ENCODE peak calls at places on chromosome 4, in five cellular contexts. I is A549, Z is GM23338, P is HepG2, A is GM12878. S is an unnamed sample.

GRCh38 chr4:104493071-104493831 is 1.4 kb downstream of the CXXC4 start:
- DNase-seq in I (no peak), Z (no peak), P (no peak), A (no peak), S (no peak)

GRCh38 chr4:8742546-8742945 is 129.1 kb downstream of the HMX1 start:
- DNase-seq in I (no peak), Z (no peak), P (no peak), A (no peak), S (no peak)

GRCh38 chr4:26145212-26145611 is 175.6 kb upstream of the RBPJ start:
- DNase-seq in I (no peak), Z (no peak), P (peak; percentile 47), A (no peak), S (no peak)

GRCh38 chr4:80036306-80036705 is 36.7 kb downstream of the ANTXR2 start:
- DNase-seq in I (no peak), Z (no peak), P (no peak), A (no peak), S (no peak)

GRCh38 chr4:116027311-116027710 is 913.9 kb upstream of the NDST4 start:
- DNase-seq in I (no peak), Z (no peak), P (no peak), A (no peak), S (no peak)

GRCh38 chr4:1980561-1981041 is 28.2 kb downstream of the NELFA start:
- DNase-seq in I (no peak), Z (no peak), P (no peak), A (no peak), S (no peak)

GRCh38 chr4:1170805-1171305 is 1.5 kb downstream of the SPON2 start:
- DNase-seq in I (no peak), Z (no peak), P (no peak), A (no peak), S (no peak)

GRCh38 chr4:3607690-3608514 is 75.7 kb upstream of the LRPAP1 start:
- DNase-seq in I (no peak), Z (no peak), P (no peak), A (no peak), S (no peak)

GRCh38 chr4:74311696-74312313 is 3.5 kb downstream of the EPGN start:
- DNase-seq in I (peak; percentile 8), Z (peak; percentile 82), P (peak; percentile 46), A (peak; percentile 13), S (peak; percentile 67)

GRCh38 chr4:6180841-6181631 is 19.3 kb downstream of the JAKMIP1 start:
- DNase-seq in I (no peak), Z (no peak), P (no peak), A (peak; percentile 98), S (no peak)

GRCh38 chr4:17811078-17811603 is 362 bp downstream of the NCAPG start:
- DNase-seq in I (no peak), Z (no peak), P (no peak), A (no peak), S (no peak)

GRCh38 chr4:38188631-38189101 is 228.5 kb downstream of the PTTG2 start:
- DNase-seq in I (no peak), Z (no peak), P (no peak), A (no peak), S (no peak)

GRCh38 chr4:99062120-99062519 is 26.5 kb downstream of the ADH5 start:
- DNase-seq in I (no peak), Z (no peak), P (no peak), A (peak; percentile 9), S (no peak)

GRCh38 chr4:110830461-110830860 is 207.6 kb upstream of the PITX2 start:
- DNase-seq in I (no peak), Z (no peak), P (no peak), A (no peak), S (no peak)

GRCh38 chr4:56134272-56134671 is 185.5 kb downstream of the CEP135 start:
- DNase-seq in I (no peak), Z (peak; percentile 53), P (peak; percentile 68), A (no peak), S (no peak)
- TF ChIP-seq JUNB in I (no peak), Z (no peak), P (no peak), A (no peak), S (no peak)

DNA sequence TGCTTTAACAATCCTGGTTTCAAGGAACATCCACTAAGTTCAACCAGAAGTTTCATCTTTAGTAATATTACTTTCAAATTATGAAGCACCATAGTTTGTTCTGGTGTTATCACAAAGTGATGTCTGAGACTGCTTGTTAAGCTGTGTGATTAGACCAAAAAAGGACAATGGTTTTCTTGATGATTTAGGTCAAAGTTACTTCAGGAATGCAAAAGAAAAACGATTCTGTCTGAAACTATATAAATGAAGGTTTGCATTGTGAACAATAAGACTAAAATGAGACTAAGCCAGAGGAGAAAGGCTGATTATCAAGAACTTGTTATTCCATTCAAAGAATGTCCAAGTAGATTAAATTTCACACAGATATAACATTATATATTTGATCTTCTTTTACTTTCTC is 122.4 kb upstream of the ETNPPL start:
- DNase-seq in I (no peak), Z (no peak), P (no peak), A (no peak), S (no peak)
- TF ChIP-seq JUNB in I (no peak), Z (no peak), P (no peak), A (no peak), S (no peak)

DNA sequence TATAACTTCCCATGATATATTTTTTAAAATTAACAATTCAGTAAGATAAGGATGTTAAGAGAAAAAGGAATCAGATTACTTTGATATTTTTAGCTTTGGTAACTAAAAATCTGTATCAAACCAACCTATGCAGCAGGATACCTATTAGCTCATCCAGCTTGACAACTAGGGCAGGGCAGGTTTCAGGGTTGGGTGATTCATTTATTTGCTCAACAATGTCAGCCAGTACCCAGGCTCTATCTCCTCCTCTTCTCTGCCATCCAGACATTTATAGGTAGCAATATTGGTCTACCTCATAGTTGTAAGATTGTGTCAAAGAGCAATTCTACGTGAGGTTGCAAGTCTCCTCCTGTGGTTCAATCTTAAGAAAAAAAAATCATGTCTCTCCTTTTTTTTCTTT is 421.9 kb downstream of the ANKRD50 start:
- DNase-seq in I (peak; percentile 1), Z (no peak), P (no peak), A (no peak), S (no peak)
- TF ChIP-seq JUNB in I (no peak), Z (no peak), P (no peak), A (no peak), S (no peak)

GRCh38 chr4:102610476-102610875 is 109.3 kb downstream of the NFKB1 start:
- DNase-seq in I (no peak), Z (peak; percentile 15), P (no peak), A (no peak), S (no peak)
- TF ChIP-seq JUNB in I (no peak), Z (no peak), P (no peak), A (no peak), S (no peak)